ENCODE peak calls at places on chromosome 17, in five cellular contexts. R, G, U, Z and X are unnamed samples.

GRCh38 chr17:69796093-69796492 is 278.9 kb upstream of the KCNJ16 start:
- DNase-seq in G (no peak), Z (no peak), U (no peak), R (no peak), X (no peak)

GRCh38 chr17:44444735-44445105 is 55.3 kb upstream of the ITGA2B start:
- DNase-seq in U (peak; percentile 50), R (no peak), Z (no peak), G (no peak), X (no peak)

GRCh38 chr17:57877803-57878202 is 28.0 kb upstream of the MRPS23 start:
- DNase-seq in G (no peak), R (no peak), U (no peak), Z (no peak), X (no peak)

GRCh38 chr17:67671492-67671891 is 46.2 kb upstream of the NOL11 start:
- DNase-seq in G (no peak), U (no peak), Z (peak; percentile 59), R (no peak), X (no peak)

GRCh38 chr17:1107777-1108559 is 71.8 kb downstream of the ABR start:
- DNase-seq in U (peak; percentile 34), Z (no peak), G (no peak), R (no peak), X (no peak)

GRCh38 chr17:5705081-5705875 is 121.0 kb upstream of the NLRP1 start:
- DNase-seq in R (peak; percentile 77), U (peak; percentile 19), G (peak; percentile 80), Z (peak; percentile 36), X (peak; percentile 9)

GRCh38 chr17:42403150-42403549 is 14.9 kb upstream of the STAT3 start:
- DNase-seq in G (peak; percentile 74), Z (peak; percentile 58), U (no peak), R (peak; percentile 68), X (no peak)

GRCh38 chr17:10022416-10022815 is 117.3 kb upstream of the RCVRN start:
- DNase-seq in U (no peak), Z (no peak), R (peak; percentile 20), G (no peak), X (no peak)

GRCh38 chr17:50114849-50115357 is 15.1 kb downstream of the SAMD14 start:
- DNase-seq in R (peak; percentile 85), U (peak; percentile 86), G (peak; percentile 94), Z (peak; percentile 79), X (peak; percentile 65)

GRCh38 chr17:65000798-65001197 is 55.7 kb downstream of the GNA13 start:
- DNase-seq in Z (no peak), R (no peak), U (no peak), G (no peak), X (no peak)
- H3F3A ChIP-seq in Z (no peaks in the 10 kb centered on the region), R (no peaks in the 10 kb centered on the region), U (no peaks in the 10 kb centered on the region), G (no peaks in the 10 kb centered on the region), X (no peaks in the 10 kb centered on the region)

GRCh38 chr17:80586464-80587228 is 42.0 kb downstream of the RPTOR start:
- DNase-seq in R (no peak), Z (peak; percentile 95), U (no peak), G (no peak), X (no peak)

GRCh38 chr17:80588687-80589086 is 44.0 kb downstream of the RPTOR start:
- DNase-seq in G (no peak), U (no peak), Z (no peak), R (no peak), X (no peak)

GRCh38 chr17:80584171-80584905 is 39.7 kb downstream of the RPTOR start:
- DNase-seq in U (peak; percentile 5), G (no peak), R (no peak), Z (no peak), X (no peak)

GRCh38 chr17:80591788-80592187 is 47.1 kb downstream of the RPTOR start:
- DNase-seq in G (no peak), R (no peak), U (no peak), Z (no peak), X (no peak)

DNA sequence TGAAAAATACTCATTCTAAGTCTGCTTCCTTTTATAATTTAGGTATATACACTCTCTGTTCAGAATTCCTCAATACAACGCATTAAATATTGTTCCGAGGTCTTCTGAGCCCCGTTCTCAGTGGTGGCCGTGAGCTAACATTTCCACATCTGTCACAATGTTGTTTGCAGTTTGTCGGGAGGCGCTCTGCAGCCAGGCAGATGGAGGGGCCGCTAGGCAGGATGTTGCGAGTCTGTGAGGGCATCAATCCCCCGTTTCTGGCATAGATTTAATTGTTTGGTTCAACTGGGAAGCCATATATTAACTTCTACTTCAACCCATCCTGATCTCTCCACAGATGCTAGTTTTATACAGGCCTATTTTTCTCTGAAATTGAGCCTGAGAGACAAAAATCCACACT is 41.2 kb downstream of the RPTOR start:
- DNase-seq in Z (peak; percentile 72), R (no peak), U (no peak), G (no peak), X (no peak)
- TF ChIP-seq EZH2phosphoT487 in Z (no peak), R (no peak), U (no peak), G (no peak), X (no peak)

GRCh38 chr17:40490289-40490853 is 11.1 kb downstream of the TNS4 start:
- DNase-seq in R (peak; percentile 48), G (peak; percentile 70), U (peak; percentile 92), Z (peak; percentile 89), X (no peak)
- H3F3A ChIP-seq in R (no peaks in the 10 kb centered on the region), G (peaks cover 8% of the 10 kb centered on the region), U (peaks cover 39% of the 10 kb centered on the region), Z (peaks cover 25% of the 10 kb centered on the region), X (no peaks in the 10 kb centered on the region)

GRCh38 chr17:83190601-83191387 is 111.4 kb downstream of the METRNL start:
- DNase-seq in G (no peak), R (no peak), Z (no peak), U (no peak), X (no peak)
- TF ChIP-seq EZH2phosphoT487 in G (no peak), R (no peak), Z (no peak), U (no peak), X (no peak)

GRCh38 chr17:28346199-28346580 is 10.6 kb downstream of the TNFAIP1 start:
- DNase-seq in G (peak; percentile 35), U (no peak), Z (no peak), R (peak; percentile 26), X (no peak)

GRCh38 chr17:28345420-28346198 is 10.0 kb downstream of the TNFAIP1 start:
- DNase-seq in G (no peak), Z (no peak), R (no peak), U (no peak), X (no peak)

GRCh38 chr17:28347261-28347891 is 10.0 kb downstream of the POLDIP2 start:
- DNase-seq in Z (no peak), R (no peak), U (peak; percentile 95), G (no peak), X (no peak)

GRCh38 chr17:28348979-28349378 is 8.3 kb downstream of the POLDIP2 start:
- DNase-seq in U (no peak), Z (no peak), G (no peak), R (no peak), X (no peak)

GRCh38 chr17:28346746-28347246 is 10.5 kb downstream of the POLDIP2 start:
- DNase-seq in R (peak; percentile 21), G (peak; percentile 57), Z (peak; percentile 39), U (no peak), X (no peak)
- H3F3A ChIP-seq in R (peaks cover 17% of the 10 kb centered on the region), G (no peaks in the 10 kb centered on the region), Z (peaks cover 43% of the 10 kb centered on the region), U (peaks cover 60% of the 10 kb centered on the region), X (peaks cover 22% of the 10 kb centered on the region)

DNA sequence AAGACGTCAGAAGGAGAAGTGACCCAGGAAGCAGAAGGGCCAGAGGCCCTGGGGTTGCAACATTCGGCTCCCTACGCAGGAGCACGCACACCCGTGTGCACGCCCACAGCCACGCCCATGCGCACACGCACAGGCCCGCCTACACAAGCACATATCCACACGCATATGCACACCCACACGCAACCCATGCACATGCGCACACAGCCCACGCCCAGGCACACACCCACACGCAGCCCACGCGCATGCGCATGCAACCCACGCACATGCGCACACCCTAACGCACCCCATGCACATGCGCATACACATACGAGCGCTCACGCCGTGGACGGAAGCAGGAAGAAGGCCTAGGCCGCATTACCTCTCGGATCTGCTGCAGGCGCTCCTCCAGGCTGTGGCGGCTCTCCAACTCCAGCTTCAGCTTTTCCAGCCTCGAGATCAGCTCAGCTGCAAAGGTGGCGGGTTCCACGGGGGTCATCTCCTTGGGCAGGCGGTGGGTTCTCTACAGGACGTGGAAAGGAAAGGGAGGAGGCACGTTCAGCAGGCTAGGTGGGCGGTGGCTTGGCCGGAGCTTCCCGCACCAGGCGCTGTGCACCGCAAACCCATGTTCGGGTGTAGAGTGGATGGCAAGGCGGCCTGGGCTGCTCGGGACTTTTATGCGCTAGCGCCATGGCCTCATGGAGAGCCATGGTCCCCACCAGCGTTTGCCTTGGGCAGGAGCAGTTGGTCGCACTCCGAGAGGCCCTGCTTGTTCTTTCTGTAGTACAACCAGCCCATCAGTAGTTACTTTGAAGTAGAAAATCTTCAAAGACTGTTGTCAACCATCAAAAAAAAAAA is 23.4 kb downstream of the AXIN2 start:
- DNase-seq in U (no peak), G (no peak), R (no peak), Z (no peak), X (no peak)
- TF ChIP-seq EZH2phosphoT487 in U (no peak), G (no peak), R (no peak), Z (no peak), X (no peak)

GRCh38 chr17:72527819-72528218 is 407.0 kb downstream of the SOX9 start:
- DNase-seq in R (no peak), U (no peak), G (no peak), Z (no peak), X (no peak)
- H3F3A ChIP-seq in R (peaks cover 3% of the 10 kb centered on the region), U (no peaks in the 10 kb centered on the region), G (no peaks in the 10 kb centered on the region), Z (no peaks in the 10 kb centered on the region), X (peaks cover 5% of the 10 kb centered on the region)